ENCODE peak calls at places on chromosomes 11 and 22, in five cellular contexts. J is GM12878, P is HCT116, N is H1, Q is SK-N-SH. D is an unnamed sample.

GRCh38 chr22:38353142-38353629 is 36.0 kb upstream of the CSNK1E start:
- DNase-seq in P (peak; percentile 8), N (peak; percentile 97), Q (peak; percentile 88), J (no peak), D (peak; percentile 49)

GRCh38 chr11:121540627-121541026 is 87.9 kb upstream of the SORL1-AS1 start:
- DNase-seq in N (no peak), Q (no peak), J (peak; percentile 50), P (no peak), D (no peak)

GRCh38 chr11:8249482-8249881 is 14.2 kb downstream of the LMO1 start:
- DNase-seq in J (no peak), Q (no peak), N (no peak), P (no peak), D (no peak)

GRCh38 chr11:31262761-31263160 is 106.8 kb downstream of the DCDC1 start:
- DNase-seq in Q (no peak), J (no peak), N (no peak), P (no peak), D (no peak)

GRCh38 chr11:28243057-28243456 is 134.9 kb downstream of the METTL15 start:
- DNase-seq in N (no peak), J (no peak), Q (no peak), P (no peak), D (no peak)

GRCh38 chr11:36186340-36186739 is 102.9 kb downstream of the COMMD9 start:
- DNase-seq in N (no peak), J (no peak), Q (no peak), P (no peak), D (no peak)

GRCh38 chr11:63443714-63444113 is 47.3 kb downstream of the PLAAT5 start:
- DNase-seq in J (no peak), Q (no peak), P (no peak), N (no peak), D (no peak)

GRCh38 chr11:119316017-119316728 is 757 bp downstream of the MCAM start:
- DNase-seq in N (no peak), Q (peak; percentile 92), P (no peak), J (no peak), D (no peak)

GRCh38 chr22:35961480-35961902 is 67.1 kb downstream of the RBFOX2 start:
- DNase-seq in P (no peak), N (peak; percentile 59), Q (peak; percentile 58), J (no peak), D (no peak)

GRCh38 chr11:36265793-36266628 is 23.2 kb downstream of the COMMD9 start:
- DNase-seq in J (no peak), P (peak; percentile 19), N (peak; percentile 88), Q (peak; percentile 81), D (peak; percentile 69)

GRCh38 chr11:84552791-84553190 is 1074.4 kb downstream of the DLG2 start:
- DNase-seq in J (no peak), P (no peak), N (no peak), Q (no peak), D (no peak)

GRCh38 chr22:38872831-38873248 is 824 bp upstream of the CBX6 start:
- DNase-seq in P (no peak), N (peak; percentile 79), Q (peak; percentile 75), J (no peak), D (peak; percentile 26)

GRCh38 chr11:39367526-39367925 is 2091.9 kb downstream of the LRRC4C start:
- DNase-seq in J (no peak), N (no peak), P (no peak), Q (no peak), D (no peak)

GRCh38 chr11:120517390-120518315 is 6.1 kb downstream of the GRIK4 start:
- DNase-seq in P (no peak), Q (no peak), N (no peak), J (no peak), D (no peak)

GRCh38 chr22:24133187-24133965 is 47.9 kb upstream of the SUSD2 start:
- DNase-seq in Q (no peak), N (no peak), J (no peak), P (no peak), D (no peak)

GRCh38 chr11:23991140-23991539 is 505.7 kb upstream of the LUZP2 start:
- DNase-seq in P (no peak), Q (no peak), J (no peak), N (no peak), D (no peak)

GRCh38 chr11:91394073-91394717 is 830.4 kb upstream of the FAT3 start:
- DNase-seq in J (no peak), P (no peak), N (no peak), Q (peak; percentile 6), D (no peak)

GRCh38 chr22:50738649-50739227 is 734 bp downstream of the ACR start:
- DNase-seq in J (no peak), N (no peak), P (no peak), Q (no peak), D (no peak)

GRCh38 chr11:118216621-118217526 is 7.9 kb downstream of the JAML start:
- DNase-seq in Q (no peak), J (no peak), N (no peak), P (no peak), D (no peak)

GRCh38 chr11:897226-898159 is 13.1 kb downstream of the CHID1 start:
- DNase-seq in J (no peak), N (no peak), Q (no peak), P (no peak), D (no peak)

GRCh38 chr11:88175004-88175706 is at the start of gene RAB38:
- DNase-seq in Q (peak; percentile 6), N (peak; percentile 81), J (no peak), P (peak; percentile 42), D (peak; percentile 9)

GRCh38 chr11:119982517-119983239 is 155.2 kb downstream of the TRIM29 start:
- DNase-seq in N (no peak), Q (no peak), J (no peak), P (no peak), D (no peak)

GRCh38 chr22:29379258-29379657 is 9.1 kb downstream of the AP1B1 start:
- DNase-seq in P (no peak), J (no peak), N (no peak), Q (no peak), D (peak; percentile 11)
- TF ChIP-seq JUND in P (no peak), J (no peak), N (no peak), Q (no peak), D (no peak)

GRCh38 chr22:22461583-22461982 is 47.0 kb downstream of the ZNF280B start:
- DNase-seq in J (no peak), Q (no peak), P (no peak), N (no peak), D (no peak)

GRCh38 chr22:22461111-22461510 is 47.4 kb downstream of the ZNF280B start:
- DNase-seq in Q (no peak), P (no peak), N (no peak), J (no peak), D (no peak)

GRCh38 chr22:22460635-22461034 is 47.9 kb downstream of the ZNF280B start:
- DNase-seq in J (no peak), N (no peak), Q (peak; percentile 10), P (peak; percentile 7), D (peak; percentile 6)

GRCh38 chr22:22458896-22459588 is 49.5 kb downstream of the ZNF280B start:
- DNase-seq in N (no peak), P (no peak), Q (no peak), J (no peak), D (no peak)

GRCh38 chr22:22460060-22460459 is 48.5 kb downstream of the ZNF280B start:
- DNase-seq in N (peak; percentile 52), P (no peak), J (no peak), Q (no peak), D (no peak)
- TF ChIP-seq JUND in N (no peak), P (no peak), J (no peak), Q (no peak), D (no peak)

DNA sequence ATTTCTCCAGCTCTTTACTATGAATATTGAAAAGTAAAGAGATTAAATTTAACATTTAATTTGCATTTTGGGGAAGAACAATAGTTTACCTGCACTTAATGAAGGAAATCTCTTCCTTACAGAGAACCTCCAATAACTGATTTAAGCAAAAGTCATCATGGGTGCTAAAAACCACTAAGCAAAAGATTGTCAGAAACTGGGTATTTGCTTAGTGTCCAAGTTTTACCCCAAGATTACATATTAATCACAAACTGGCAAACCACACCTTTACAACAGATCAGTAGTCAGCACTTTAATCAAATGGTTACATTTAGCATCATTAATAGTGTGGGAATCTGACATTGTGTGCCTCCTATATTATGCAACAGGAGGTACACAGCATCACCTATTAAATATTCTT is 2.7 kb downstream of the ZBTB44 start:
- DNase-seq in P (no peak), Q (no peak), J (no peak), N (no peak), D (no peak)
- TF ChIP-seq JUND in P (no peak), Q (no peak), J (no peak), N (no peak), D (no peak)

GRCh38 chr11:112931686-112932085 is 29.5 kb upstream of the NCAM1 start:
- DNase-seq in P (no peak), J (no peak), N (no peak), Q (no peak), D (no peak)
- TF ChIP-seq JUND in P (no peak), J (no peak), N (no peak), Q (no peak), D (no peak)

D was measured in T47D.